ENCODE peak calls at places on chromosomes 1 and 21, in five cellular contexts. One of them, this sample, is unnamed.

GRCh38 chr1:37794372-37795339 is 1.0 kb downstream of the MANEAL start:
- DNase-seq in GM20000: peak
- DNase-seq in AG10803: no peak
- DNase-seq in activated CD8-positive, alpha-beta T cell treated with anti-CD3 and anti-CD28 coated beads for 36 hours: no peak
- DNase-seq in uterus: no peak
- DNase-seq in this sample: peak

GRCh38 chr21:27693376-27693775 is 726.5 kb upstream of the ADAMTS5 start:
- DNase-seq in uterus: no peak
- DNase-seq in GM20000: no peak
- DNase-seq in activated CD8-positive, alpha-beta T cell treated with anti-CD3 and anti-CD28 coated beads for 36 hours: no peak
- DNase-seq in AG10803: peak
- DNase-seq in this sample: peak

GRCh38 chr1:236896716-236897115 is 101.6 kb downstream of the MTR start:
- DNase-seq in GM20000: no peak
- DNase-seq in activated CD8-positive, alpha-beta T cell treated with anti-CD3 and anti-CD28 coated beads for 36 hours: no peak
- DNase-seq in AG10803: no peak
- DNase-seq in uterus: no peak
- DNase-seq in this sample: no peak

GRCh38 chr1:26789612-26789865 is 1.8 kb downstream of the PIGV start:
- DNase-seq in uterus: no peak
- DNase-seq in GM20000: no peak
- DNase-seq in AG10803: no peak
- DNase-seq in activated CD8-positive, alpha-beta T cell treated with anti-CD3 and anti-CD28 coated beads for 36 hours: no peak
- DNase-seq in this sample: no peak

GRCh38 chr1:161089251-161089924 is at the start of gene NECTIN4:
- DNase-seq in uterus: no peak
- DNase-seq in GM20000: no peak
- DNase-seq in AG10803: no peak
- DNase-seq in activated CD8-positive, alpha-beta T cell treated with anti-CD3 and anti-CD28 coated beads for 36 hours: no peak
- DNase-seq in this sample: no peak

GRCh38 chr1:219459321-219460105 is 153.4 kb downstream of the ZC3H11B start:
- DNase-seq in uterus: no peak
- DNase-seq in GM20000: no peak
- DNase-seq in AG10803: no peak
- DNase-seq in activated CD8-positive, alpha-beta T cell treated with anti-CD3 and anti-CD28 coated beads for 36 hours: no peak
- DNase-seq in this sample: peak

GRCh38 chr1:227738820-227739219 is 3.6 kb downstream of the SNAP47 start:
- DNase-seq in activated CD8-positive, alpha-beta T cell treated with anti-CD3 and anti-CD28 coated beads for 36 hours: no peak
- DNase-seq in AG10803: no peak
- DNase-seq in GM20000: no peak
- DNase-seq in uterus: no peak
- DNase-seq in this sample: no peak

GRCh38 chr1:9730096-9730901 is 78.8 kb downstream of the PIK3CD start:
- DNase-seq in uterus: no peak
- DNase-seq in AG10803: no peak
- DNase-seq in activated CD8-positive, alpha-beta T cell treated with anti-CD3 and anti-CD28 coated beads for 36 hours: peak
- DNase-seq in GM20000: peak
- DNase-seq in this sample: no peak

GRCh38 chr1:25675729-25676476 is 59.3 kb downstream of the MAN1C1 start:
- DNase-seq in GM20000: peak
- DNase-seq in AG10803: no peak
- DNase-seq in activated CD8-positive, alpha-beta T cell treated with anti-CD3 and anti-CD28 coated beads for 36 hours: peak
- DNase-seq in uterus: no peak
- DNase-seq in this sample: no peak

GRCh38 chr1:19877821-19878636 is 4.2 kb upstream of the OTUD3 start:
- DNase-seq in uterus: peak
- DNase-seq in GM20000: no peak
- DNase-seq in AG10803: peak
- DNase-seq in activated CD8-positive, alpha-beta T cell treated with anti-CD3 and anti-CD28 coated beads for 36 hours: no peak
- DNase-seq in this sample: peak

GRCh38 chr1:22277662-22278061 is 134.8 kb upstream of the WNT4 start:
- DNase-seq in uterus: no peak
- DNase-seq in GM20000: no peak
- DNase-seq in activated CD8-positive, alpha-beta T cell treated with anti-CD3 and anti-CD28 coated beads for 36 hours: no peak
- DNase-seq in AG10803: no peak
- DNase-seq in this sample: no peak

GRCh38 chr1:29321176-29321575 is 84.9 kb downstream of the PTPRU start:
- DNase-seq in GM20000: no peak
- DNase-seq in activated CD8-positive, alpha-beta T cell treated with anti-CD3 and anti-CD28 coated beads for 36 hours: no peak
- DNase-seq in AG10803: no peak
- DNase-seq in uterus: no peak
- DNase-seq in this sample: no peak

GRCh38 chr1:100187912-100188311 is 9.9 kb upstream of the LRRC39 start:
- DNase-seq in GM20000: no peak
- DNase-seq in AG10803: peak
- DNase-seq in uterus: peak
- DNase-seq in activated CD8-positive, alpha-beta T cell treated with anti-CD3 and anti-CD28 coated beads for 36 hours: no peak
- DNase-seq in this sample: peak

GRCh38 chr1:171258429-171258828 is 10.1 kb downstream of the FMO1 start:
- DNase-seq in GM20000: no peak
- DNase-seq in uterus: no peak
- DNase-seq in activated CD8-positive, alpha-beta T cell treated with anti-CD3 and anti-CD28 coated beads for 36 hours: no peak
- DNase-seq in AG10803: no peak
- DNase-seq in this sample: no peak

GRCh38 chr1:205147191-205147590 is 25.4 kb upstream of the RBBP5 start:
- DNase-seq in uterus: no peak
- DNase-seq in AG10803: peak
- DNase-seq in GM20000: no peak
- DNase-seq in activated CD8-positive, alpha-beta T cell treated with anti-CD3 and anti-CD28 coated beads for 36 hours: no peak
- DNase-seq in this sample: peak

GRCh38 chr1:209291715-209292114 is 291.8 kb upstream of the CAMK1G start:
- DNase-seq in AG10803: no peak
- DNase-seq in activated CD8-positive, alpha-beta T cell treated with anti-CD3 and anti-CD28 coated beads for 36 hours: no peak
- DNase-seq in uterus: peak
- DNase-seq in GM20000: no peak
- DNase-seq in this sample: no peak

GRCh38 chr1:12597792-12598191 is 20.2 kb downstream of the DHRS3 start:
- DNase-seq in uterus: no peak
- DNase-seq in AG10803: no peak
- DNase-seq in GM20000: no peak
- DNase-seq in activated CD8-positive, alpha-beta T cell treated with anti-CD3 and anti-CD28 coated beads for 36 hours: no peak
- DNase-seq in this sample: no peak

GRCh38 chr1:53680868-53681267 is 58.1 kb downstream of the GLIS1 start:
- DNase-seq in uterus: no peak
- DNase-seq in AG10803: no peak
- DNase-seq in GM20000: no peak
- DNase-seq in activated CD8-positive, alpha-beta T cell treated with anti-CD3 and anti-CD28 coated beads for 36 hours: no peak
- DNase-seq in this sample: no peak

GRCh38 chr1:186302378-186302920 is 72.6 kb downstream of the TPR start:
- DNase-seq in GM20000: no peak
- DNase-seq in AG10803: peak
- DNase-seq in uterus: no peak
- DNase-seq in activated CD8-positive, alpha-beta T cell treated with anti-CD3 and anti-CD28 coated beads for 36 hours: no peak
- DNase-seq in this sample: peak

GRCh38 chr1:240831922-240832321 is 220.0 kb upstream of the GREM2 start:
- DNase-seq in GM20000: no peak
- DNase-seq in AG10803: no peak
- DNase-seq in uterus: no peak
- DNase-seq in activated CD8-positive, alpha-beta T cell treated with anti-CD3 and anti-CD28 coated beads for 36 hours: no peak
- DNase-seq in this sample: peak

GRCh38 chr1:53069265-53069662 is 7.3 kb downstream of the PODN start:
- DNase-seq in AG10803: no peak
- DNase-seq in activated CD8-positive, alpha-beta T cell treated with anti-CD3 and anti-CD28 coated beads for 36 hours: no peak
- DNase-seq in uterus: no peak
- DNase-seq in GM20000: no peak
- DNase-seq in this sample: no peak

GRCh38 chr21:28148400-28149064 is 844.1 kb downstream of the LTN1 start:
- DNase-seq in activated CD8-positive, alpha-beta T cell treated with anti-CD3 and anti-CD28 coated beads for 36 hours: no peak
- DNase-seq in AG10803: peak
- DNase-seq in GM20000: no peak
- DNase-seq in uterus: no peak
- DNase-seq in this sample: peak

GRCh38 chr1:53303651-53304515 is 24.0 kb downstream of the LRP8 start:
- DNase-seq in activated CD8-positive, alpha-beta T cell treated with anti-CD3 and anti-CD28 coated beads for 36 hours: no peak
- DNase-seq in AG10803: no peak
- DNase-seq in uterus: no peak
- DNase-seq in GM20000: no peak
- DNase-seq in this sample: no peak

GRCh38 chr1:67058242-67058641 is 4.3 kb upstream of the SLC35D1 start:
- DNase-seq in AG10803: no peak
- DNase-seq in activated CD8-positive, alpha-beta T cell treated with anti-CD3 and anti-CD28 coated beads for 36 hours: no peak
- DNase-seq in uterus: no peak
- DNase-seq in GM20000: no peak
- DNase-seq in this sample: no peak

GRCh38 chr1:193538690-193539089 is 352.3 kb upstream of the B3GALT2 start:
- DNase-seq in uterus: no peak
- DNase-seq in activated CD8-positive, alpha-beta T cell treated with anti-CD3 and anti-CD28 coated beads for 36 hours: peak
- DNase-seq in GM20000: no peak
- DNase-seq in AG10803: no peak
- DNase-seq in this sample: no peak

GRCh38 chr1:70779571-70779970 is 268.0 kb downstream of the PTGER3 start:
- DNase-seq in activated CD8-positive, alpha-beta T cell treated with anti-CD3 and anti-CD28 coated beads for 36 hours: no peak
- DNase-seq in GM20000: no peak
- DNase-seq in AG10803: peak
- DNase-seq in uterus: peak
- DNase-seq in this sample: no peak

GRCh38 chr1:2534775-2535387 is 4.8 kb upstream of the HES5 start:
- DNase-seq in uterus: no peak
- DNase-seq in activated CD8-positive, alpha-beta T cell treated with anti-CD3 and anti-CD28 coated beads for 36 hours: no peak
- DNase-seq in GM20000: no peak
- DNase-seq in AG10803: peak
- DNase-seq in this sample: peak

GRCh38 chr1:33220701-33221384 is 35.4 kb upstream of the ZNF362 start:
- DNase-seq in activated CD8-positive, alpha-beta T cell treated with anti-CD3 and anti-CD28 coated beads for 36 hours: no peak
- DNase-seq in uterus: no peak
- DNase-seq in GM20000: no peak
- DNase-seq in AG10803: no peak
- DNase-seq in this sample: peak

GRCh38 chr21:41066086-41066938 is 101.6 kb upstream of the BACE2 start:
- DNase-seq in AG10803: no peak
- DNase-seq in activated CD8-positive, alpha-beta T cell treated with anti-CD3 and anti-CD28 coated beads for 36 hours: no peak
- DNase-seq in GM20000: no peak
- DNase-seq in uterus: no peak
- DNase-seq in this sample: no peak

GRCh38 chr21:41064951-41065350 is 103.0 kb upstream of the BACE2 start:
- DNase-seq in activated CD8-positive, alpha-beta T cell treated with anti-CD3 and anti-CD28 coated beads for 36 hours: no peak
- DNase-seq in AG10803: no peak
- DNase-seq in GM20000: no peak
- DNase-seq in uterus: no peak
- DNase-seq in this sample: no peak

GRCh38 chr21:41068411-41069304 is 99.3 kb upstream of the BACE2 start:
- DNase-seq in activated CD8-positive, alpha-beta T cell treated with anti-CD3 and anti-CD28 coated beads for 36 hours: peak
- DNase-seq in AG10803: peak
- DNase-seq in GM20000: peak
- DNase-seq in uterus: peak
- DNase-seq in this sample: peak

GRCh38 chr21:41064325-41064724 is 103.6 kb upstream of the BACE2 start:
- DNase-seq in uterus: no peak
- DNase-seq in AG10803: peak
- DNase-seq in activated CD8-positive, alpha-beta T cell treated with anti-CD3 and anti-CD28 coated beads for 36 hours: no peak
- DNase-seq in GM20000: no peak
- DNase-seq in this sample: no peak

GRCh38 chr21:41065539-41065938 is 102.4 kb upstream of the BACE2 start:
- DNase-seq in AG10803: peak
- DNase-seq in uterus: no peak
- DNase-seq in GM20000: no peak
- DNase-seq in activated CD8-positive, alpha-beta T cell treated with anti-CD3 and anti-CD28 coated beads for 36 hours: no peak
- DNase-seq in this sample: no peak
- TF ChIP-seq CTCF in AG10803: no peak
- TF ChIP-seq CTCF in uterus: no peak
- TF ChIP-seq CTCF in GM20000: no peak
- TF ChIP-seq CTCF in activated CD8-positive, alpha-beta T cell treated with anti-CD3 and anti-CD28 coated beads for 36 hours: no peak
- TF ChIP-seq CTCF in this sample: no peak

GRCh38 chr1:222794656-222795474 is 20.0 kb upstream of the DISP1 start:
- DNase-seq in uterus: no peak
- DNase-seq in AG10803: peak
- DNase-seq in GM20000: no peak
- DNase-seq in activated CD8-positive, alpha-beta T cell treated with anti-CD3 and anti-CD28 coated beads for 36 hours: no peak
- DNase-seq in this sample: no peak
- TF ChIP-seq CTCF in uterus: no peak
- TF ChIP-seq CTCF in AG10803: no peak
- TF ChIP-seq CTCF in GM20000: no peak
- TF ChIP-seq CTCF in activated CD8-positive, alpha-beta T cell treated with anti-CD3 and anti-CD28 coated beads for 36 hours: no peak
- TF ChIP-seq CTCF in this sample: peak

DNA sequence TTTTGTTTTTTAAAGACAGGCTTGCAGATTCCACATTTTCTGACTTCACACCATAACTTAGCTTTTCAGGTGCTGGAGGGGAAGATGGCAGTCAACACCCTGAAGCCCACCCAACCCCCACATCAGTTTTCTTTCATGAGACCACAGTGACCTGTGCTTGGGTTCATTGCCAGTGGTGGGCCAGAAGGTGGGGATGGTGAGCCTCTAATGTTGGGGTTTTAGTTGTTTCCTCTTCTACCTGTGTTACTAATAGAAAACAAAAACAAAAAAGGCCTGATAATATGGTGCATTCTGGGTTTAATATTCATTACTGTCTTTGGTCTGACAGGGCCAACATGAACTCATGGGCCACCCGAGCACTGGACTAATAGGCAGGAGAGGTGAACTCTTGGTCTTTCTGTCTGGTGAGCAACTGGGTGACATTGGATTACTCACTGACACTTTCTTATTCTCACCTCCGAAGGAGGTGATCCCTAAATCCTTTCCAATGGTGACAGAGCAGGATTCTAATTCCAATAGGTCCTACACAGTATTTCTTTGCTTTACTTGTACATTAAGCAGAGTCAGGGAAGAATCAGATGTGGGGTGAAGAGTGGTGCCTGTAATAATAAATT is 132.8 kb downstream of the CLIC6 start:
- DNase-seq in uterus: no peak
- DNase-seq in activated CD8-positive, alpha-beta T cell treated with anti-CD3 and anti-CD28 coated beads for 36 hours: peak
- DNase-seq in AG10803: no peak
- DNase-seq in GM20000: peak
- DNase-seq in this sample: peak
- TF ChIP-seq CTCF in uterus: no peak
- TF ChIP-seq CTCF in activated CD8-positive, alpha-beta T cell treated with anti-CD3 and anti-CD28 coated beads for 36 hours: peak
- TF ChIP-seq CTCF in AG10803: peak
- TF ChIP-seq CTCF in GM20000: peak
- TF ChIP-seq CTCF in this sample: peak

DNA sequence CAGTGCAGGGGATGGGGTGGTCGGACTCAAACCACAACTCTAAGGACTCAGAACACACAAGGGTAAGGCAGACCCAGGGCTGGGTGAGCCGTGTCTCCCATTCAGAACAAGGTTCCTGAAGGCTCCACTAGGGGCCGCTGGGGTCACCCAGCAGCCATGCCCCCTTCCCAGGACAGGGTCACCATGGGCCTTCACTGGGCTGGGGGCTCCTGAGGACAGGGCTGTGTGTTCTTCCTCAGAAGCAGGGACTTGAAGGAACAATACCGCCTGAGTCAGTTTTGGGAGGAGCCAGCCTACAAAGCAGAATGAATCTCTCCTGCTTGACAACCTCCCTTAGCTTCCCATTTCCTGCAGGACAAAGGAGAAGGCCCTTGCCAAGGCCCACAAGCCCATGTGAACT is 15.4 kb downstream of the RIMS3 start:
- DNase-seq in GM20000: peak
- DNase-seq in activated CD8-positive, alpha-beta T cell treated with anti-CD3 and anti-CD28 coated beads for 36 hours: peak
- DNase-seq in uterus: no peak
- DNase-seq in AG10803: no peak
- DNase-seq in this sample: no peak
- TF ChIP-seq CTCF in GM20000: peak
- TF ChIP-seq CTCF in activated CD8-positive, alpha-beta T cell treated with anti-CD3 and anti-CD28 coated beads for 36 hours: peak
- TF ChIP-seq CTCF in uterus: peak
- TF ChIP-seq CTCF in AG10803: peak
- TF ChIP-seq CTCF in this sample: no peak

GRCh38 chr1:44807364-44808062 is 362 bp upstream of the DYNLT4 start:
- DNase-seq in GM20000: peak
- DNase-seq in uterus: peak
- DNase-seq in activated CD8-positive, alpha-beta T cell treated with anti-CD3 and anti-CD28 coated beads for 36 hours: peak
- DNase-seq in AG10803: peak
- DNase-seq in this sample: peak
- TF ChIP-seq CTCF in GM20000: no peak
- TF ChIP-seq CTCF in uterus: no peak
- TF ChIP-seq CTCF in activated CD8-positive, alpha-beta T cell treated with anti-CD3 and anti-CD28 coated beads for 36 hours: no peak
- TF ChIP-seq CTCF in AG10803: no peak
- TF ChIP-seq CTCF in this sample: no peak

This sample was measured in MCF 10A.